ENCODE peak calls at places on chromosomes 2 and 18, in four cellular contexts. One of them, this sample, is unnamed.

GRCh38 chr18:26367425-26367824 is 141.2 kb downstream of the TAF4B start:
- DNase-seq in GM12878: no peak
- DNase-seq in K562: no peak
- DNase-seq in HepG2: no peak
- DNase-seq in this sample: no peak

GRCh38 chr2:231133365-231134114 is 8.7 kb upstream of the HTR2B start:
- DNase-seq in GM12878: no peak
- DNase-seq in K562: no peak
- DNase-seq in HepG2: peak
- DNase-seq in this sample: no peak

GRCh38 chr2:101771911-101772321 is 74.4 kb downstream of the MAP4K4 start:
- DNase-seq in K562: no peak
- DNase-seq in GM12878: no peak
- DNase-seq in HepG2: peak
- DNase-seq in this sample: no peak

GRCh38 chr2:36789181-36789804 is 92.8 kb downstream of the VIT start:
- DNase-seq in GM12878: no peak
- DNase-seq in K562: no peak
- DNase-seq in HepG2: no peak
- DNase-seq in this sample: no peak

GRCh38 chr2:42049411-42050349 is 1.9 kb downstream of the PKDCC start:
- DNase-seq in GM12878: no peak
- DNase-seq in K562: no peak
- DNase-seq in HepG2: no peak
- DNase-seq in this sample: no peak

GRCh38 chr2:64426191-64426952 is 27.6 kb upstream of the LGALSL start:
- DNase-seq in GM12878: no peak
- DNase-seq in K562: no peak
- DNase-seq in HepG2: no peak
- DNase-seq in this sample: no peak

GRCh38 chr2:116510117-116510671 is 1304.3 kb upstream of the DDX18 start:
- DNase-seq in K562: no peak
- DNase-seq in GM12878: no peak
- DNase-seq in HepG2: peak
- DNase-seq in this sample: no peak

GRCh38 chr2:16142383-16143361 is 202.3 kb downstream of the MYCN start:
- DNase-seq in HepG2: no peak
- DNase-seq in GM12878: no peak
- DNase-seq in K562: no peak
- DNase-seq in this sample: no peak

GRCh38 chr2:15241208-15241607 is 319.9 kb downstream of the NBAS start:
- DNase-seq in HepG2: peak
- DNase-seq in GM12878: no peak
- DNase-seq in K562: no peak
- DNase-seq in this sample: no peak

GRCh38 chr2:190267302-190267701 is 52.3 kb downstream of the HIBCH start:
- DNase-seq in HepG2: peak
- DNase-seq in GM12878: no peak
- DNase-seq in K562: no peak
- DNase-seq in this sample: no peak

GRCh38 chr2:169361706-169362345 is 508 bp downstream of the LRP2 start:
- DNase-seq in GM12878: no peak
- DNase-seq in K562: peak
- DNase-seq in HepG2: no peak
- DNase-seq in this sample: peak

GRCh38 chr18:26496528-26496927 is 51.8 kb downstream of the KCTD1 start:
- DNase-seq in HepG2: no peak
- DNase-seq in K562: no peak
- DNase-seq in GM12878: no peak
- DNase-seq in this sample: no peak

GRCh38 chr18:31633416-31634330 is 42.0 kb downstream of the TTR start:
- DNase-seq in K562: no peak
- DNase-seq in GM12878: no peak
- DNase-seq in HepG2: no peak
- DNase-seq in this sample: no peak

GRCh38 chr2:150526827-150527226 is 39.4 kb upstream of the RND3 start:
- DNase-seq in GM12878: no peak
- DNase-seq in K562: no peak
- DNase-seq in HepG2: peak
- DNase-seq in this sample: no peak

GRCh38 chr2:6946722-6947121 is 29.5 kb downstream of the RNF144A start:
- DNase-seq in GM12878: no peak
- DNase-seq in HepG2: no peak
- DNase-seq in K562: no peak
- DNase-seq in this sample: no peak

GRCh38 chr18:58898427-58898826 is 33.8 kb downstream of the ZNF532 start:
- DNase-seq in HepG2: no peak
- DNase-seq in K562: no peak
- DNase-seq in GM12878: no peak
- DNase-seq in this sample: no peak

GRCh38 chr2:19859565-19859964 is 42.2 kb downstream of the TTC32 start:
- DNase-seq in K562: no peak
- DNase-seq in HepG2: no peak
- DNase-seq in GM12878: no peak
- DNase-seq in this sample: no peak

DNA sequence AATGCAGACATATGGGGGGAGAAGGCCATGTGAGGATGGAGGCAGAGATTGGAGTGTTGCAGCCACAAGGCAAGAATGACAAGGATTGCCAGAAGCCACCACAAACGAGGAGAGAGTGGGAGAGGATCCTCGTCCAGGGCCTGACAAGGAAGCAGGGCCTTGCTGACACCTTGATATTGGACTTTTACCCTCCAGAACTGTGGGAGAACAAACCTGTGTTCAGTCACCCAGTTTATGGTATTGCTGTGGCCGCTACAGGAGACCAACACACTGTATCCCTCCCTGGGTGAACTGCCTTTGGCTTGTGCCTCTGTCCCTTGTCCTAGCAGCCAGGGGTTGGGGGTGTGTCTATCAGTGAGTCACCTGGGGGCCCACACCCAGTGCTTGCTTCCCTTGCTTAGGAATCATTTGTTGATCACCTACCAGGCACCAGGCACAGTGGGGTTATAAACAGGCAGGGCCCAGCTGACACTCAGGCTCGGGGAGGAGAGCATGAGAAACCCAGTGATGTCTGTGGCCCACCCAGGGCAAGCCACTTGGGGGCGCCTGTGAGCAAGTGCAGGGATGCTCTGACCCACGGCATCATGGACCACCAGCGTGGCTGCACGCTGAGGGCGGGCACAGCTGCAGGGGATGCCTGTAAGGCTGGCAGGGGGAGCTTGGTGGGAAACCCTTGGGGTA is 17.2 kb downstream of the TMEM185B start:
- DNase-seq in GM12878: no peak
- DNase-seq in K562: peak
- DNase-seq in HepG2: no peak
- DNase-seq in this sample: peak
- TF ChIP-seq BHLHE40 in GM12878: no peak
- TF ChIP-seq BHLHE40 in K562: no peak
- TF ChIP-seq BHLHE40 in HepG2: no peak
- TF ChIP-seq BHLHE40 in this sample: no peak

GRCh38 chr2:29189052-29189451 is 73.8 kb downstream of the CLIP4 start:
- DNase-seq in GM12878: peak
- DNase-seq in K562: no peak
- DNase-seq in HepG2: no peak
- DNase-seq in this sample: no peak
- TF ChIP-seq FOXM1 in GM12878: no peak
- TF ChIP-seq FOXM1 in K562: no peak
- TF ChIP-seq FOXM1 in HepG2: no peak
- TF ChIP-seq FOXM1 in this sample: no peak

GRCh38 chr2:239957681-239958181 is 67.4 kb downstream of the NDUFA10 start:
- DNase-seq in GM12878: no peak
- DNase-seq in HepG2: no peak
- DNase-seq in K562: no peak
- DNase-seq in this sample: no peak
- TF ChIP-seq FOXK2 in GM12878: no peak
- TF ChIP-seq FOXK2 in HepG2: no peak
- TF ChIP-seq FOXK2 in K562: no peak
- TF ChIP-seq FOXK2 in this sample: no peak

GRCh38 chr2:144015655-144016245 is 504.2 kb downstream of the ZEB2 start:
- DNase-seq in GM12878: no peak
- DNase-seq in HepG2: no peak
- DNase-seq in K562: no peak
- DNase-seq in this sample: no peak
- TF ChIP-seq BHLHE40 in GM12878: no peak
- TF ChIP-seq BHLHE40 in HepG2: no peak
- TF ChIP-seq BHLHE40 in K562: no peak
- TF ChIP-seq BHLHE40 in this sample: no peak

GRCh38 chr2:225337183-225337582 is 62.3 kb upstream of the NYAP2 start:
- DNase-seq in K562: no peak
- DNase-seq in GM12878: no peak
- DNase-seq in HepG2: no peak
- DNase-seq in this sample: no peak

GRCh38 chr2:225340923-225341322 is 58.6 kb upstream of the NYAP2 start:
- DNase-seq in HepG2: no peak
- DNase-seq in K562: no peak
- DNase-seq in GM12878: no peak
- DNase-seq in this sample: no peak
- TF ChIP-seq FOXM1 in HepG2: no peak
- TF ChIP-seq FOXM1 in K562: no peak
- TF ChIP-seq FOXM1 in GM12878: no peak
- TF ChIP-seq FOXM1 in this sample: no peak

GRCh38 chr18:9774150-9774549 is 66.0 kb downstream of the RAB31 start:
- DNase-seq in HepG2: no peak
- DNase-seq in GM12878: no peak
- DNase-seq in K562: no peak
- DNase-seq in this sample: no peak

GRCh38 chr18:9771977-9772660 is 64.0 kb downstream of the RAB31 start:
- DNase-seq in K562: no peak
- DNase-seq in GM12878: no peak
- DNase-seq in HepG2: no peak
- DNase-seq in this sample: no peak

GRCh38 chr18:9771261-9771976 is 63.3 kb downstream of the RAB31 start:
- DNase-seq in HepG2: peak
- DNase-seq in GM12878: no peak
- DNase-seq in K562: peak
- DNase-seq in this sample: peak

GRCh38 chr18:9775172-9775571 is 67.1 kb downstream of the RAB31 start:
- DNase-seq in HepG2: no peak
- DNase-seq in K562: no peak
- DNase-seq in GM12878: no peak
- DNase-seq in this sample: no peak

DNA sequence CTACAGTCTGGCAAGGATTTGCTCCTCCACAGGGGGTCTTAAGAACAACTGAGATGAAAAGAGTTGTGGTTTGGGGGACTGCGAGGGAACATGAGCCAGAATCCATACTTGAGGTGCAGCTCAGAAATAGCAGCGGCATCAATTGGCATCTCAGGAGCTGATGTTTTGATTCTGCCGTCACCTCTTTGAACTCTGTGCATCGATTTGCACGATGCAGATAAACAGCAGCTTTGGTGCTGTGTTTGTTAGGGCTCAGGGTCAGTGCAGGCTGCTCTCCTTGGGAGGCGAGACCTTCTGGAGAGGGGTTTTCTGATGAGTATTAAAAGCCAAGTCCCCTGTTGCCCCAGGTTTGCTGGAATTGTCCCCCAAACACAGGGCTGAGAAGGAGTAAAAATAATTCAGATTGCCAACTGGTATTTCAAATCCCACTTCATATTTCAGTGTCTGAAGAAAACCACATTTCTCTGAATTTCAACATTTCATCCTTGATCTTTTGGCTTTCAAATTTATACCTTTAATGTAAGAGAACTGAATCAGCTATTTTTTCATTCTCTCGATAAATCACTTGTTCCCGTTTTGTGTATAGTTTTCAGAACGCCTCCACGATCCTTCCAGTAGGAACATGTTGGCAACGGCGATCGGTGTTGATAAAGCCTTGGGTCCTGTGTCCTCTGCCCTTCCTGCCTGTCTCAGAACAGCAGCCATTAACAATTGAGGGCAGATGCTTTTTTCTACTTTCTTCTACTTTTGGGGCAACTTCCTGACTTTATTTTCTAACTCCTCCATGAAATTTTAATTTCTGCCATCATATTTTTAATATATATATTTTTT is 65.0 kb downstream of the RAB31 start:
- DNase-seq in GM12878: no peak
- DNase-seq in HepG2: no peak
- DNase-seq in K562: no peak
- DNase-seq in this sample: no peak
- TF ChIP-seq FOXK2 in GM12878: no peak
- TF ChIP-seq FOXK2 in HepG2: no peak
- TF ChIP-seq FOXK2 in K562: no peak
- TF ChIP-seq FOXK2 in this sample: no peak

GRCh38 chr2:216696751-216697560 is 1.6 kb upstream of the IGFBP5 start:
- DNase-seq in K562: no peak
- DNase-seq in GM12878: no peak
- DNase-seq in HepG2: no peak
- DNase-seq in this sample: no peak
- TF ChIP-seq BHLHE40 in K562: no peak
- TF ChIP-seq BHLHE40 in GM12878: no peak
- TF ChIP-seq BHLHE40 in HepG2: no peak
- TF ChIP-seq BHLHE40 in this sample: no peak